ENCODE peak calls at places on chromosome 18, in six cellular contexts. B is esophagus squamous epithelium, F is heart left ventricle, V is thyroid gland, Y is A549, H is lower lobe of right lung. L is an unnamed sample.

GRCh38 chr18:10454800-10455550 is 540 bp downstream of the APCDD1 start:
- DNase-seq in B (no peak), F (no peak), V (peak; percentile 68), Y (peak; percentile 1), H (peak; percentile 70), L (no peak)

GRCh38 chr18:2979871-2980606 is 32.9 kb downstream of the LPIN2 start:
- DNase-seq in B (no peak), F (no peak), V (peak; percentile 66), Y (peak; percentile 27), H (peak; percentile 56), L (no peak)

GRCh38 chr18:55114856-55115255 is 155.6 kb upstream of the CCDC68 start:
- DNase-seq in B (no peak), F (no peak), V (no peak), Y (no peak), H (no peak), L (no peak)

GRCh38 chr18:69397096-69397495 is 3.6 kb upstream of the DOK6 start:
- DNase-seq in B (no peak), F (no peak), V (no peak), Y (no peak), H (no peak), L (no peak)

GRCh38 chr18:8937112-8937641 is 165.3 kb upstream of the NDUFV2 start:
- DNase-seq in B (no peak), F (no peak), V (no peak), Y (no peak), H (no peak), L (no peak)

GRCh38 chr18:75275226-75275625 is 64.6 kb downstream of the TSHZ1 start:
- DNase-seq in B (no peak), F (no peak), V (no peak), Y (no peak), H (no peak), L (no peak)

GRCh38 chr18:73895701-73896100 is 251.9 kb downstream of the FBXO15 start:
- DNase-seq in B (no peak), F (no peak), V (no peak), Y (no peak), H (no peak), L (no peak)

GRCh38 chr18:75211721-75212625 is 1.4 kb downstream of the TSHZ1 start:
- DNase-seq in B (no peak), F (peak; percentile 65), V (peak; percentile 74), Y (peak; percentile 34), H (peak; percentile 63), L (peak; percentile 43)

GRCh38 chr18:36309436-36310391 is 12.2 kb downstream of the FHOD3 start:
- DNase-seq in B (no peak), F (peak; percentile 23), V (no peak), Y (peak; percentile 64), H (no peak), L (peak; percentile 68)

GRCh38 chr18:9630444-9630843 is 16.1 kb upstream of the PPP4R1 start:
- DNase-seq in B (no peak), F (no peak), V (no peak), Y (no peak), H (no peak), L (no peak)

GRCh38 chr18:31633416-31634330 is 42.0 kb downstream of the TTR start:
- DNase-seq in B (no peak), F (no peak), V (no peak), Y (no peak), H (no peak), L (no peak)

GRCh38 chr18:6633370-6633769 is 96.1 kb upstream of the ARHGAP28 start:
- DNase-seq in B (no peak), F (no peak), V (no peak), Y (no peak), H (no peak), L (no peak)

GRCh38 chr18:73119574-73119973 is 251.8 kb upstream of the NETO1 start:
- DNase-seq in B (no peak), F (no peak), V (no peak), Y (no peak), H (no peak), L (no peak)

GRCh38 chr18:43514747-43515146 is 237.5 kb upstream of the SYT4 start:
- DNase-seq in B (no peak), F (no peak), V (no peak), Y (no peak), H (no peak), L (no peak)

GRCh38 chr18:11808001-11808855 is 43.0 kb upstream of the CHMP1B start:
- DNase-seq in B (no peak), F (no peak), V (no peak), Y (peak; percentile 85), H (no peak), L (no peak)
- H3K27ac ChIP-seq in B (no peak overlapping the region), F (no peak overlapping the region), V (no peak overlapping the region), Y (peak overlapping the region; percentile 80), H (no peak overlapping the region), L (no peak overlapping the region)

GRCh38 chr18:79588636-79589481 is 90.7 kb upstream of the CTDP1 start:
- DNase-seq in B (no peak), F (peak; percentile 84), V (peak; percentile 68), Y (no peak), H (peak; percentile 64), L (peak; percentile 88)

GRCh38 chr18:79588131-79588635 is 91.4 kb upstream of the CTDP1 start:
- DNase-seq in B (no peak), F (no peak), V (no peak), Y (no peak), H (peak; percentile 33), L (peak; percentile 58)

GRCh38 chr18:79591040-79591308 is 88.6 kb upstream of the CTDP1 start:
- DNase-seq in B (no peak), F (no peak), V (no peak), Y (no peak), H (no peak), L (no peak)

GRCh38 chr18:79590191-79591039 is 89.2 kb upstream of the CTDP1 start:
- DNase-seq in B (no peak), F (no peak), V (no peak), Y (no peak), H (peak; percentile 42), L (peak; percentile 47)

GRCh38 chr18:79589601-79590091 is 90.0 kb upstream of the CTDP1 start:
- DNase-seq in B (no peak), F (no peak), V (no peak), Y (no peak), H (peak; percentile 25), L (peak; percentile 48)
- TF ChIP-seq CTCF in B (no peak), F (no peak), V (no peak), Y (no peak), H (no peak), L (no peak)

DNA sequence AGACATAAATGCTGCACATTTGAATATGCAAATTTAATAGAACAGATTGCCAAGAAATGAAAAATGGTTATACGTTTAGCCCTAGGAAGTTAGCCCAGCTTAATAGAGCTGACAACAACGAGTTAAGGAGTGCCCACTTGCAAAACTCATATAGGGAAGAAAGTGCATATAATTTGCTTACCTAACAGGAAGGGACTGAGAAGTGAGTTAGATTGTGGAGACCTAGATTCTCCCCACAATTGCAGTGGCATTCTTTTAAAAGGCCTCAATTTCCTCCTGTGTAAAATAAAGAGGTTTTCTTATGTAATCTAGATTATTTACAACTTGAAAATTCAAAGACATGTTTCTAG is 642.8 kb upstream of the PIK3C3 start:
- DNase-seq in B (no peak), F (no peak), V (no peak), Y (no peak), H (no peak), L (no peak)
- H3K27ac ChIP-seq in B (no peak overlapping the region), F (no peak overlapping the region), V (no peak overlapping the region), Y (no peak overlapping the region), H (no peak overlapping the region), L (no peak overlapping the region)

DNA sequence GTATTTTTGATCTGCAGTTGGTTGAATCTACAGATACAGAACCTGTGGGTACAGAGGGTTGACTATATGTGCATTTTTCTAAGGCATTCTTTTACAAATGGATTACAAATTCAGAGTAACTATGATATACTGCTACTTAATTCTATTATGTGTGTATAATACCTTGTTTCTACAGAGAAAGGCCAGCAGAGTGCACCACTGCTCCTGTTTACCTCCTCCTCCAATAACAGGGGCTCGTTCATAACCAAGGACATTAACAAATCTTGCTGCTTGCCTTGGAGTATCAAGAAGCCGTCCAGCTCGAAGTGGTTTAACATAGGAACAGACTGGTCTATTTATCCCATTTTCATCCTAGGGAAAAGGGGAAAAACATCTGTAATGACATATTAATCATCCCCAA is 16.4 kb downstream of the CEP76 start:
- DNase-seq in B (no peak), F (no peak), V (no peak), Y (peak; percentile 55), H (no peak), L (no peak)
- TF ChIP-seq CTCF in B (no peak), F (no peak), V (no peak), Y (peak; percentile 38), H (no peak), L (no peak)

DNA sequence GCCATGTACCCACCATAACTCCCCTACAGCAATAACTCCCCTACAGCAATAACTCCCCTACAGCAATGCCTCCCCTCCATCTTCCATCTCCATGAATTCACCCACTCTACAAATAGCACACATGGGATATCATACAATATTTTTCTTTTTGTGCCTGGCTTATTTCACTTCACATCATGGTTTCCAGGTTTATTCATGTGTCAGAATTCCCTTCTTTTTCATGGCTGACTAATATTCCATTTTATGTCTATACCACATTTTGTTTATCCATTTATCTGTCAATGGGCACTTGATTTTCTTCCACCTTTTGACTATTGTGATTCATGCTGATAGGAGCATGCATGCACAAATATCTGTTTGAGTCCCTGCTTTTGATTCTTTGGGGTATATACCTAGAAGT is 178.3 kb downstream of the SMAD7 start:
- DNase-seq in B (no peak), F (no peak), V (no peak), Y (no peak), H (no peak), L (no peak)
- H3K27ac ChIP-seq in B (no peak overlapping the region), F (peak overlapping the region; percentile 60), V (no peak overlapping the region), Y (no peak overlapping the region), H (no peak overlapping the region), L (no peak overlapping the region)